ENCODE peak calls at places on chromosome 15, in ten cellular contexts. Z is body of pancreas, T is DND-41, G is breast epithelium, H is left ventricle myocardium inferior, W is spleen, R is HCT116, V is stomach, B is upper lobe of right lung, O is right lobe of liver. E is an unnamed sample.

GRCh38 chr15:76648732-76649444 is 256.3 kb downstream of the SCAPER start:
- DNase-seq in W (no peak), V (no peak), G (no peak), Z (no peak), O (no peak), B (no peak), H (no peak), T (no peak), R (no peak), E (no peak)

GRCh38 chr15:78988361-78988911 is 43.6 kb upstream of the CTSH start:
- DNase-seq in H (peak; percentile 53), G (no peak), O (no peak), Z (peak; percentile 78), B (peak; percentile 93), T (peak; percentile 18), V (peak; percentile 64), W (peak; percentile 79), R (peak; percentile 54), E (no peak)

GRCh38 chr15:74291101-74292071 is 55.3 kb downstream of the CCDC33 start:
- DNase-seq in V (peak; percentile 74), H (peak; percentile 82), W (peak; percentile 86), O (peak; percentile 65), R (peak; percentile 13), G (peak; percentile 75), Z (peak; percentile 70), T (peak; percentile 82), B (peak; percentile 85), E (peak; percentile 95)

GRCh38 chr15:93144477-93145270 is 55.7 kb upstream of the RGMA start:
- DNase-seq in H (no peak), G (no peak), W (no peak), O (no peak), T (no peak), B (no peak), R (no peak), Z (no peak), V (no peak), E (no peak)

GRCh38 chr15:100099976-100100375 is 241.8 kb downstream of the ADAMTS17 start:
- DNase-seq in O (no peak), R (no peak), V (no peak), T (no peak), W (no peak), H (no peak), G (no peak), B (no peak), Z (no peak), E (no peak)

GRCh38 chr15:79978694-79979519 is 7.9 kb upstream of the BCL2A1 start:
- DNase-seq in T (no peak), Z (no peak), H (no peak), W (peak; percentile 77), R (no peak), V (no peak), B (no peak), G (no peak), O (no peak), E (no peak)

GRCh38 chr15:62928242-62928995 is 114.1 kb upstream of the TPM1 start:
- DNase-seq in Z (no peak), G (no peak), V (no peak), R (no peak), T (no peak), O (no peak), B (no peak), W (no peak), H (no peak), E (peak; percentile 42)

GRCh38 chr15:75732809-75733451 is 20.3 kb upstream of the CSPG4 start:
- DNase-seq in Z (peak; percentile 73), V (peak; percentile 73), O (peak; percentile 76), G (no peak), W (peak; percentile 84), B (peak; percentile 78), R (peak; percentile 39), H (peak; percentile 71), T (peak; percentile 48), E (peak; percentile 86)

GRCh38 chr15:51286816-51287215 is 51.6 kb downstream of the CYP19A1 start:
- DNase-seq in W (no peak), Z (no peak), B (no peak), O (no peak), V (no peak), G (no peak), T (no peak), R (no peak), H (no peak), E (peak; percentile 45)

GRCh38 chr15:27783668-27784067 is 315.4 kb downstream of the OCA2 start:
- DNase-seq in T (no peak), V (no peak), R (no peak), Z (no peak), G (no peak), O (no peak), W (no peak), H (no peak), B (no peak), E (no peak)

GRCh38 chr15:78024141-78024567 is 53.4 kb downstream of the TBC1D2B start:
- DNase-seq in W (no peak), T (no peak), G (no peak), H (peak; percentile 72), V (no peak), R (no peak), O (peak; percentile 46), B (peak; percentile 69), Z (peak; percentile 49), E (no peak)

GRCh38 chr15:64125978-64126377 is 25.6 kb upstream of the SNX22 start:
- DNase-seq in Z (no peak), W (no peak), G (no peak), H (no peak), O (no peak), T (no peak), R (no peak), V (no peak), B (no peak), E (no peak)

GRCh38 chr15:85094685-85095084 is 113.0 kb downstream of the PDE8A start:
- DNase-seq in T (no peak), Z (no peak), B (no peak), V (no peak), G (no peak), O (no peak), H (no peak), R (no peak), W (no peak), E (no peak)

DNA sequence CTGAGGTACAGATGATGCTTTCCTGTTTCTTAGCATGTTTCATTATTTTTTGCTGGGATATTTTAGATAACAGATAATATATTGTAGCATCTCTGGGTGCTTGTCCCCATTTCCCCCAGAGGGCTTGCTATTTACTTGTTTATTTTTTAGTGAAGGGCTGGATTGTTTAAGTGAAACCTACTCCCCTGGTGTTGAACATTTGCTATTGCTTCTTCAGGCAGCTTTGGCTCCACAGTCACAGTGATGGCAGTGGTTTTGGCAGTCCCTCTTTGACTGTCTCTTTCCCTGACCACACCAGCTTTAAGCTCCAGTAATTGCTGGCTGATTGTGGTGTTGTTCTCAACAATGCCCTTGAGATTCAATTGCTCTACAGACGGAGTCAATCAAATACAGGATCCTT is 128.9 kb downstream of the KLF13 start:
- DNase-seq in W (no peak), H (no peak), G (no peak), O (no peak), B (no peak), Z (no peak), R (no peak), T (no peak), V (no peak), E (no peak)
- TF ChIP-seq CTCF in W (no peak), H (no peak), G (no peak), O (no peak), B (no peak), Z (no peak), R (peak; percentile 33), T (no peak), V (no peak), E (no peak)

GRCh38 chr15:68619303-68619698 is 40.5 kb downstream of the CORO2B start:
- DNase-seq in B (no peak), G (no peak), V (no peak), R (no peak), W (no peak), Z (no peak), O (no peak), H (no peak), T (no peak), E (no peak)

GRCh38 chr15:68617777-68618176 is 39.0 kb downstream of the CORO2B start:
- DNase-seq in W (no peak), O (no peak), G (no peak), V (no peak), H (no peak), R (no peak), B (no peak), T (no peak), Z (no peak), E (no peak)

GRCh38 chr15:68617001-68617400 is 38.2 kb downstream of the CORO2B start:
- DNase-seq in Z (no peak), H (peak; percentile 24), G (no peak), V (no peak), O (no peak), R (no peak), T (no peak), W (no peak), B (no peak), E (no peak)

GRCh38 chr15:68616397-68616796 is 37.6 kb downstream of the CORO2B start:
- DNase-seq in T (no peak), H (no peak), W (no peak), B (no peak), V (no peak), R (no peak), Z (no peak), O (no peak), G (no peak), E (no peak)

GRCh38 chr15:68618339-68619302 is 39.8 kb downstream of the CORO2B start:
- DNase-seq in V (no peak), T (no peak), Z (no peak), R (no peak), G (no peak), H (peak; percentile 19), W (no peak), O (no peak), B (no peak), E (no peak)
- H3K27ac ChIP-seq in V (no peak overlapping the region), T (no peak overlapping the region), Z (no peak overlapping the region), R (no peak overlapping the region), G (no peak overlapping the region), H (peak overlapping the region; percentile 88), W (no peak overlapping the region), O (no peak overlapping the region), B (no peak overlapping the region), E (no peak overlapping the region)

GRCh38 chr15:89539027-89539426 is 36.2 kb upstream of the TICRR start:
- DNase-seq in G (no peak), O (no peak), B (no peak), T (no peak), W (no peak), R (no peak), H (no peak), V (no peak), Z (no peak), E (no peak)
- H3K36me3 ChIP-seq in G (no peaks in the 10 kb centered on the region), O (no peaks in the 10 kb centered on the region), B (no peaks in the 10 kb centered on the region), T (no peaks in the 10 kb centered on the region), W (no peaks in the 10 kb centered on the region), R (no peaks in the 10 kb centered on the region), H (no peaks in the 10 kb centered on the region), V (no peaks in the 10 kb centered on the region), Z (no peaks in the 10 kb centered on the region), E (no peaks in the 10 kb centered on the region)

DNA sequence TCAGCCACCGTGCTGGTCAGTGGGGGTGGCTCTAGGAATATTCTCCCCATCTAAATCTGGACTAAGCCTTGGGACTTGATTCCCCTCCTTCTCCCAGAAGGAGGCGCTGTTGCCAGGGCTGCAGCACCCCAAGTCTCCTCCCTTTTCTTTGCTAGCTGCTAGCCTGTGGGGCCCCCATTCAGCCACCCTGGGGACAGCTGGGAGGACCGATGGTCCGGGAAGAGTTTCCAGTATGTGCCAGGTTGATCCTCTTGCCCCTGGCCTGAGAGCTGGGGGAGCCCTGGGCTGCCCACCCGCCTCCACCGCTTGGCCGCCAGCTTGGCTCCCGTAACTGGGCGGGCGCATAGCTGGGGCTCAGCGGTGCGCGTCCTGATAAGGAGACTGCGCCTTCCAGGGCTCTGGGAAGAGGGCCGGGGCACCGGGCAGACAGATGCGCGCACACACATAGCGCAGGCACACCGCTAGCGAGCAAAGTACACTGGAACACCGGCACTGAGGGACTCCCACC is 4.2 kb downstream of the SMAD6 start:
- DNase-seq in T (no peak), Z (peak; percentile 50), B (no peak), R (no peak), O (peak; percentile 62), H (peak; percentile 35), V (peak; percentile 63), W (no peak), G (no peak), E (no peak)
- TF ChIP-seq CTCF in T (peak; percentile 48), Z (no peak), B (peak; percentile 53), R (peak; percentile 33), O (peak; percentile 21), H (peak; percentile 46), V (peak; percentile 41), W (no peak), G (no peak), E (peak; percentile 48)